ENCODE peak calls at places on chromosome 9, in nine cellular contexts. I is heart right ventricle, P is Peyer's patch, Q is upper lobe of right lung, M is prostate gland, Y is RWPE1, U is foreskin fibroblast, B is astrocyte of the spinal cord, X is dorsolateral prefrontal cortex. K is an unnamed sample.

GRCh38 chr9:28587052-28587451 is 1013.8 kb upstream of the C9orf72 start:
- DNase-seq in I (no peak), P (no peak), Y (no peak), U (no peak), X (no peak), Q (no peak), M (no peak), B (no peak), K (no peak)

GRCh38 chr9:4298255-4299005 is 1.4 kb downstream of the GLIS3 start:
- DNase-seq in Q (peak), U (peak), B (peak), Y (no peak), P (peak), X (peak), I (peak), M (peak), K (no peak)

GRCh38 chr9:20238921-20239320 is 383.4 kb downstream of the MLLT3 start:
- DNase-seq in Y (no peak), Q (no peak), X (no peak), I (no peak), P (no peak), U (peak), B (no peak), M (no peak), K (no peak)

GRCh38 chr9:4489919-4490704 is at the start of gene SLC1A1:
- DNase-seq in Q (peak), U (peak), I (peak), P (peak), M (peak), Y (no peak), X (peak), B (peak), K (no peak)

GRCh38 chr9:91073811-91074771 is 272.5 kb downstream of the SYK start:
- DNase-seq in I (no peak), U (no peak), B (no peak), X (no peak), Q (no peak), Y (no peak), P (no peak), M (no peak), K (no peak)

GRCh38 chr9:107810493-107810931 is 320.9 kb upstream of the KLF4 start:
- DNase-seq in X (no peak), B (no peak), P (no peak), Q (peak), Y (no peak), M (no peak), U (peak), I (no peak), K (no peak)

GRCh38 chr9:107246259-107247254 is 36.5 kb upstream of the RAD23B start:
- DNase-seq in Y (no peak), X (no peak), P (no peak), U (peak), B (peak), I (no peak), Q (no peak), M (no peak), K (no peak)

GRCh38 chr9:128685636-128686489 is 3.2 kb upstream of the SET start:
- DNase-seq in M (no peak), P (peak), X (no peak), Y (no peak), B (no peak), U (no peak), I (no peak), Q (no peak), K (no peak)

GRCh38 chr9:70403166-70403565 is 11.3 kb downstream of the KLF9 start:
- DNase-seq in M (no peak), Q (no peak), X (no peak), P (no peak), U (no peak), Y (no peak), B (no peak), I (no peak), K (peak)

GRCh38 chr9:132518626-132519025 is 63.8 kb upstream of the BARHL1 start:
- DNase-seq in U (no peak), Q (no peak), I (no peak), X (no peak), P (no peak), Y (no peak), B (no peak), M (no peak), K (no peak)

GRCh38 chr9:134458111-134458845 is 132.0 kb downstream of the RXRA start:
- DNase-seq in Q (no peak), P (no peak), B (peak), M (no peak), Y (no peak), U (peak), X (no peak), I (no peak), K (no peak)
- TF ChIP-seq CTCF in Q (no peak), P (no peak), B (no peak), M (no peak), Y (no peak), U (no peak), X (no peak), I (no peak), K (no peak)

DNA sequence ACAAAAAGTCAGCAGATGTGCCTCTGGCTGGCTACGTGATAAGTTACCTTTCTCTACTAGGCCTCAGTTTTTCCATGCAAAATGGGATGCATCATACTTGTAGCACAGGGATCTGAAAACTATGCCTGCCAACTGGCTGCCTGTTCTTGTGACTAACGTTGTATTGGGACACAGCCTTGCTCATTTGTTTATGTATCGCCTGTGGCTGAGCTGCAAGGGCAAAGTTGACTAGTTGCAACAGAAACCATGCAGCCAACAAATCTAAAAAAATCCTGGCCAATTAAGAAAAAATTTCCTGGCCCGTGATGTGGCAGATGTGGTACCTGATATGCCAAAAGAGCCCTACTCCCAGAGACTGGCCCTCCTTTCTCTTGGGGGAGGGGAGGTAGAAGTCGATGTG is 131.3 kb downstream of the SEC61B start:
- DNase-seq in U (peak), B (peak), P (no peak), X (no peak), M (no peak), Y (no peak), I (no peak), Q (no peak), K (no peak)
- TF ChIP-seq CTCF in U (no peak), B (no peak), P (no peak), X (no peak), M (no peak), Y (no peak), I (no peak), Q (no peak), K (no peak)

GRCh38 chr9:12775963-12776774 is 1.3 kb downstream of the LURAP1L start:
- DNase-seq in I (peak), U (peak), B (peak), P (peak), Y (peak), Q (peak), M (peak), X (peak), K (peak)
- TF ChIP-seq CTCF in I (peak), U (peak), B (peak), P (peak), Y (peak), Q (peak), M (peak), X (peak), K (peak)

DNA sequence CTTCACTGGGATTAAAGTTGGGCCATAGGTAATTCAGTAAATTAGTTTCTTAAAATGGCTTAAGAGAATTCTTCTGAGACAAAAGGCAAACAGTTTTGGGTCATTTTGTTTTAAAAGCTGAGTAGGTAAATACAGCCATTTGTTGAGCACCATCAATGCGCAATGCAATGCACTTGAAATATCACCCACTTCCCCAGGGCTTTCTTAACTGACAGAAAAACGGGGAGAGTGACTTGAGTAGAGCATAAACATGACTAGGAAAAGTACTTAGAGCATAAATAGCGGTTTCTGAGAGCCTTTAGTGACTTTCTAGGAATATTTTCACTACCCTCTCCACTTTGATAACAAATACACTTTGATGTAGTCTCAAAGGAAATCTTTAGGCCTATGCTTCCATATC is 27.2 kb downstream of the MLANA start:
- DNase-seq in M (no peak), I (no peak), B (no peak), P (no peak), U (no peak), X (no peak), Q (no peak), Y (no peak), K (no peak)
- TF ChIP-seq CTCF in M (no peak), I (no peak), B (no peak), P (no peak), U (no peak), X (no peak), Q (no peak), Y (no peak), K (no peak)

K was measured in osteocyte.